ENCODE peak calls at places on chromosome 7, in four cellular contexts. One of them, this sample, is unnamed.

GRCh38 chr7:96778263-96778662 is 68.6 kb upstream of the SEM1 start:
- DNase-seq in substantia nigra: no peak
- DNase-seq in AG04450: no peak
- DNase-seq in activated T-cell treated with anti-CD3 and anti-CD28 coated beads, Interleukin-2, amount 50 U/mL, for 4 hours: no peak
- DNase-seq in this sample: no peak

GRCh38 chr7:149478754-149479153 is 17.9 kb upstream of the ZNF777 start:
- DNase-seq in AG04450: no peak
- DNase-seq in substantia nigra: no peak
- DNase-seq in activated T-cell treated with anti-CD3 and anti-CD28 coated beads, Interleukin-2, amount 50 U/mL, for 4 hours: no peak
- DNase-seq in this sample: no peak

GRCh38 chr7:140404565-140405080 is 765 bp downstream of the RAB19 start:
- DNase-seq in activated T-cell treated with anti-CD3 and anti-CD28 coated beads, Interleukin-2, amount 50 U/mL, for 4 hours: no peak
- DNase-seq in substantia nigra: no peak
- DNase-seq in AG04450: no peak
- DNase-seq in this sample: peak; percentile 18

GRCh38 chr7:17521437-17521836 is 223.0 kb downstream of the AHR start:
- DNase-seq in substantia nigra: no peak
- DNase-seq in AG04450: no peak
- DNase-seq in activated T-cell treated with anti-CD3 and anti-CD28 coated beads, Interleukin-2, amount 50 U/mL, for 4 hours: no peak
- DNase-seq in this sample: peak; percentile 84

GRCh38 chr7:36313607-36314006 is 76.1 kb upstream of the ANLN start:
- DNase-seq in AG04450: no peak
- DNase-seq in substantia nigra: no peak
- DNase-seq in activated T-cell treated with anti-CD3 and anti-CD28 coated beads, Interleukin-2, amount 50 U/mL, for 4 hours: no peak
- DNase-seq in this sample: no peak

GRCh38 chr7:131557521-131558385 is 1.3 kb upstream of the PODXL start:
- DNase-seq in AG04450: no peak
- DNase-seq in activated T-cell treated with anti-CD3 and anti-CD28 coated beads, Interleukin-2, amount 50 U/mL, for 4 hours: no peak
- DNase-seq in substantia nigra: peak; percentile 9
- DNase-seq in this sample: peak; percentile 62

GRCh38 chr7:44735403-44736165 is 13.1 kb upstream of the ZMIZ2 start:
- DNase-seq in activated T-cell treated with anti-CD3 and anti-CD28 coated beads, Interleukin-2, amount 50 U/mL, for 4 hours: no peak
- DNase-seq in AG04450: peak; percentile 94
- DNase-seq in substantia nigra: no peak
- DNase-seq in this sample: peak; percentile 99

GRCh38 chr7:40945788-40946187 is 757.1 kb downstream of the INHBA start:
- DNase-seq in AG04450: no peak
- DNase-seq in activated T-cell treated with anti-CD3 and anti-CD28 coated beads, Interleukin-2, amount 50 U/mL, for 4 hours: no peak
- DNase-seq in substantia nigra: no peak
- DNase-seq in this sample: peak; percentile 76

GRCh38 chr7:69762821-69763352 is 164.6 kb downstream of the AUTS2 start:
- DNase-seq in activated T-cell treated with anti-CD3 and anti-CD28 coated beads, Interleukin-2, amount 50 U/mL, for 4 hours: no peak
- DNase-seq in AG04450: no peak
- DNase-seq in substantia nigra: no peak
- DNase-seq in this sample: no peak

GRCh38 chr7:16083931-16084330 is 337.4 kb downstream of the CRPPA start:
- DNase-seq in AG04450: no peak
- DNase-seq in activated T-cell treated with anti-CD3 and anti-CD28 coated beads, Interleukin-2, amount 50 U/mL, for 4 hours: no peak
- DNase-seq in substantia nigra: no peak
- DNase-seq in this sample: no peak

GRCh38 chr7:117350027-117350426 is 27.2 kb upstream of the WNT2 start:
- DNase-seq in substantia nigra: peak; percentile 3
- DNase-seq in activated T-cell treated with anti-CD3 and anti-CD28 coated beads, Interleukin-2, amount 50 U/mL, for 4 hours: no peak
- DNase-seq in AG04450: no peak
- DNase-seq in this sample: peak; percentile 14

GRCh38 chr7:24912424-24912823 is 67.6 kb downstream of the OSBPL3 start:
- DNase-seq in AG04450: no peak
- DNase-seq in substantia nigra: no peak
- DNase-seq in activated T-cell treated with anti-CD3 and anti-CD28 coated beads, Interleukin-2, amount 50 U/mL, for 4 hours: no peak
- DNase-seq in this sample: no peak

This sample was measured in RPMI7951.